ENCODE peak calls at places on chromosomes 7 and 10, in six cellular contexts. Y, M, W, Z, C and T are unnamed samples.

GRCh38 chr7:22561356-22561755 is 61.4 kb upstream of the STEAP1B start:
- DNase-seq in Y (peak), M (peak), W (peak), Z (peak), C (no peak), T (no peak)

GRCh38 chr7:108436906-108437305 is 19.3 kb downstream of the NRCAM start:
- DNase-seq in Y (no peak), M (no peak), W (no peak), Z (no peak), C (no peak), T (no peak)

GRCh38 chr7:157235357-157236018 is 96.8 kb downstream of the UBE3C start:
- DNase-seq in Y (no peak), M (no peak), W (peak), Z (peak), C (no peak), T (no peak)

GRCh38 chr7:26155531-26156375 is 3.8 kb downstream of the NFE2L3 start:
- DNase-seq in Y (peak), M (no peak), W (peak), Z (peak), C (no peak), T (no peak)

GRCh38 chr10:113041324-113041723 is 91.3 kb downstream of the TCF7L2 start:
- DNase-seq in Y (no peak), M (no peak), W (no peak), Z (peak), C (no peak), T (no peak)

GRCh38 chr7:101146-101545 is 91.2 kb upstream of the FAM20C start:
- DNase-seq in Y (no peak), M (no peak), W (no peak), Z (no peak), C (no peak), T (no peak)

GRCh38 chr7:72343991-72344390 is 68.1 kb downstream of the CALN1 start:
- DNase-seq in Y (no peak), M (no peak), W (no peak), Z (no peak), C (no peak), T (no peak)

GRCh38 chr7:100583132-100584045 is 2.5 kb downstream of the LRCH4 start:
- DNase-seq in Y (peak), M (peak), W (no peak), Z (peak), C (peak), T (peak)

GRCh38 chr10:71233491-71233892 is 21.1 kb downstream of the UNC5B start:
- DNase-seq in Y (no peak), M (no peak), W (no peak), Z (no peak), C (no peak), T (no peak)

GRCh38 chr10:43049081-43049551 is 27.8 kb upstream of the RET start:
- DNase-seq in Y (no peak), M (no peak), W (no peak), Z (no peak), C (no peak), T (no peak)

GRCh38 chr10:19592276-19592675 is 224.0 kb upstream of the PLXDC2 start:
- DNase-seq in Y (no peak), M (no peak), W (peak), Z (peak), C (no peak), T (no peak)

GRCh38 chr7:7330997-7331396 is 148.7 kb downstream of the C1GALT1 start:
- DNase-seq in Y (no peak), M (no peak), W (no peak), Z (no peak), C (no peak), T (no peak)

GRCh38 chr10:24360286-24361127 is 151.6 kb downstream of the KIAA1217 start:
- DNase-seq in Y (peak), M (peak), W (peak), Z (peak), C (no peak), T (peak)

GRCh38 chr7:30697716-30698460 is 15.6 kb upstream of the CRHR2 start:
- DNase-seq in Y (no peak), M (no peak), W (no peak), Z (no peak), C (peak), T (no peak)

GRCh38 chr7:155001756-155002410 is 1.0 kb downstream of the PAXIP1 start:
- DNase-seq in Y (peak), M (no peak), W (peak), Z (peak), C (no peak), T (peak)

GRCh38 chr10:109987413-109987812 is 20.4 kb upstream of the ADD3 start:
- DNase-seq in Y (peak), M (no peak), W (peak), Z (peak), C (no peak), T (no peak)

GRCh38 chr10:54620352-54620751 is 180.7 kb downstream of the PCDH15 start:
- DNase-seq in Y (no peak), M (no peak), W (no peak), Z (no peak), C (no peak), T (no peak)

GRCh38 chr7:80921130-80921529 is 2.3 kb upstream of the SEMA3C start:
- DNase-seq in Y (peak), M (no peak), W (no peak), Z (peak), C (no peak), T (no peak)

GRCh38 chr7:51705701-51706100 is 389.1 kb upstream of the COBL start:
- DNase-seq in Y (no peak), M (no peak), W (no peak), Z (no peak), C (no peak), T (no peak)

GRCh38 chr7:29573594-29573993 is 10.0 kb downstream of the PRR15 start:
- DNase-seq in Y (no peak), M (no peak), W (no peak), Z (no peak), C (no peak), T (no peak)

GRCh38 chr10:119454231-119454804 is 88.2 kb downstream of the RGS10 start:
- DNase-seq in Y (no peak), M (no peak), W (no peak), Z (no peak), C (no peak), T (no peak)

GRCh38 chr10:79073784-79074432 is 5.1 kb downstream of the ZMIZ1 start:
- DNase-seq in Y (peak), M (peak), W (no peak), Z (peak), C (no peak), T (no peak)

GRCh38 chr10:44883581-44884331 is 27.4 kb upstream of the TMEM72 start:
- DNase-seq in Y (no peak), M (no peak), W (no peak), Z (no peak), C (no peak), T (no peak)

GRCh38 chr10:96229568-96230030 is 41.8 kb downstream of the BLNK start:
- DNase-seq in Y (peak), M (peak), W (peak), Z (peak), C (peak), T (peak)

GRCh38 chr7:152521420-152522337 is 85.9 kb upstream of the KMT2C start:
- DNase-seq in Y (no peak), M (no peak), W (no peak), Z (no peak), C (no peak), T (no peak)

GRCh38 chr10:47192273-47192672 is 107.7 kb upstream of the GDF10 start:
- DNase-seq in Y (no peak), M (no peak), W (no peak), Z (no peak), C (no peak), T (no peak)

GRCh38 chr10:14519785-14520184 is 189.1 kb upstream of the FRMD4A start:
- DNase-seq in Y (no peak), M (no peak), W (no peak), Z (no peak), C (no peak), T (no peak)

GRCh38 chr7:66921396-66921917 is 432 bp downstream of the TMEM248 start:
- DNase-seq in Y (peak), M (peak), W (peak), Z (peak), C (peak), T (peak)

GRCh38 chr10:109978481-109978880 is 29.3 kb upstream of the ADD3 start:
- DNase-seq in Y (peak), M (peak), W (peak), Z (peak), C (no peak), T (peak)

GRCh38 chr7:149188637-149189259 is 6.6 kb upstream of the ZNF282 start:
- DNase-seq in Y (no peak), M (no peak), W (no peak), Z (peak), C (peak), T (no peak)

GRCh38 chr7:55074008-55074499 is 55.2 kb downstream of the EGFR start:
- DNase-seq in Y (peak), M (no peak), W (peak), Z (peak), C (no peak), T (peak)

GRCh38 chr7:87216701-87217508 is 2.6 kb downstream of the TMEM243 start:
- DNase-seq in Y (no peak), M (no peak), W (no peak), Z (no peak), C (no peak), T (no peak)

GRCh38 chr10:1166101-1166827 is 110.1 kb downstream of the WDR37 start:
- DNase-seq in Y (no peak), M (no peak), W (no peak), Z (no peak), C (peak), T (no peak)

GRCh38 chr10:78433063-78433717 is 399.5 kb downstream of the RPS24 start:
- DNase-seq in Y (no peak), M (peak), W (no peak), Z (no peak), C (no peak), T (no peak)

GRCh38 chr7:98866341-98866740 is 3.5 kb downstream of the TMEM130 start:
- DNase-seq in Y (no peak), M (no peak), W (no peak), Z (no peak), C (peak), T (no peak)

GRCh38 chr7:81956520-81956919 is 186.7 kb upstream of the HGF start:
- DNase-seq in Y (peak), M (no peak), W (no peak), Z (peak), C (no peak), T (peak)

GRCh38 chr10:121753726-121754476 is 155.7 kb upstream of the FGFR2 start:
- DNase-seq in Y (peak), M (no peak), W (peak), Z (peak), C (no peak), T (no peak)
- TF ChIP-seq CTCF in Y (peak), M (peak), W (peak), Z (peak), C (no peak), T (no peak)

DNA sequence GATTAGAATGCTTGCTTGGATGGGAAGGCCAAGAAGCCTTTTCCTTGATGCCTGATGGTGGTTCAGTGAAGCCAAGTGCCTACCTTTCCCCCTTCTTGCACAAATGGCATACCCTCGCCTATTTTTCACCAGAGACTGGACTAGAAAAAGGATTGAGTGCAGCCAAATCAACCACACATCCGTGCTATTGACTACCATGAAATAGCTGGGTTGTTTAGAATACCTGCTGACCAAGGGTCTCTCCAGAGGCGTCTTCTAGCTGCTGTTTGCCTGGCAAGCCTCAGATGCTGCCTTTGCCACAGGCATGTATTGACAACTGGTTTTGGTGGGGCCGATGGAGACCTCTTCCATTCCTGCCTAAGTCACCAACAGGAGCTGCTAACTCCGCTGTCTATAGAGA is 146.5 kb downstream of the NRF1 start:
- DNase-seq in Y (no peak), M (no peak), W (no peak), Z (no peak), C (no peak), T (no peak)
- TF ChIP-seq CTCF in Y (no peak), M (no peak), W (no peak), Z (no peak), C (no peak), T (no peak)

GRCh38 chr7:17991866-17992648 is 35.6 kb downstream of the PRPS1L1 start:
- DNase-seq in Y (no peak), M (no peak), W (no peak), Z (peak), C (no peak), T (no peak)
- TF ChIP-seq CTCF in Y (peak), M (peak), W (peak), Z (peak), C (no peak), T (no peak)

DNA sequence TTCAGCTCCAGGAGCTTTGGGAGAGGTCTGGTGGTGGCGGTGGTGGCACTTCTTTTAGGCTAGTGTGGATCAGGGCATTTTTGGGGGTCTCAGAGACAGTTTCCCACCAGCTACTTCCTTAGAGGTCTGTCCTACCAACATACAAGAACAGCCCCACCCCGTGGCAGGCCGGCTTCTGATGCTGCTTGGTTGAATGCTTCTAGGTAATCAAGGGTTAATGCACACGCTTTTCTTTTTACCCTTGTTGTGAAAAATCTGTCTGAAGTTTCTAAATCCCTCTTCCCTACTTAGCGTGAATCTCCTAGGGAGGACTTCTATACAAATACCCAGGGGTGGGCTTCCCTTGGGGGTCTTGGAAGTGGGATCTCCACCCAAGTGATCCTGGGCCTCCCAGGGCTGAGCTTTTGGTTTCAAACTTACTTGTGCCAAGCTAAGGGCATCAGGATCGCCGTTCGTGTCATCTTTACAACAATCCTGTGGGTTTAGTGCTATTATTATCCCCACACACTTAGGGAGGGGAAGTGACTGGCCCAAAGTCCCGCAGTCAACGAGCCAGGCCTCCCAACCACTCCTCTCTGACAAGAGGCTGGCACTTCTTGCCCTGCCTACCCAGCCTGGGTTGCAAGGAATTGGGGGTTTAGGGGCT is 1.7 kb downstream of the SH2B2 start:
- DNase-seq in Y (no peak), M (no peak), W (no peak), Z (no peak), C (no peak), T (no peak)
- TF ChIP-seq CTCF in Y (no peak), M (no peak), W (no peak), Z (no peak), C (no peak), T (peak)

GRCh38 chr10:21021843-21022594 is 124.9 kb upstream of the NEBL start:
- DNase-seq in Y (peak), M (no peak), W (no peak), Z (no peak), C (no peak), T (no peak)

GRCh38 chr10:21021231-21021630 is 124.1 kb upstream of the NEBL start:
- DNase-seq in Y (no peak), M (no peak), W (no peak), Z (no peak), C (no peak), T (no peak)

GRCh38 chr10:21015838-21016237 is 118.7 kb upstream of the NEBL start:
- DNase-seq in Y (no peak), M (no peak), W (no peak), Z (no peak), C (no peak), T (no peak)

GRCh38 chr10:21022821-21023220 is 125.7 kb upstream of the NEBL start:
- DNase-seq in Y (peak), M (no peak), W (peak), Z (no peak), C (no peak), T (no peak)

GRCh38 chr10:21020545-21020944 is 123.4 kb upstream of the NEBL start:
- DNase-seq in Y (peak), M (no peak), W (peak), Z (peak), C (no peak), T (peak)
- TF ChIP-seq CTCF in Y (peak), M (no peak), W (peak), Z (peak), C (no peak), T (peak)